ENCODE peak calls at places on chromosomes 1 and 21, in seven cellular contexts. M is Peyer's patch, W is IMR-90, F is A549, S is H1, U is adrenal gland, N is esophagus squamous epithelium. O is an unnamed sample.

GRCh38 chr21:27298465-27298864 is 331.6 kb upstream of the ADAMTS5 start:
- DNase-seq in F (no peak), W (no peak), U (no peak), N (no peak), M (no peak), S (no peak), O (no peak)

GRCh38 chr1:173453982-173454381 is 23.2 kb upstream of the PRDX6 start:
- DNase-seq in N (no peak), W (peak; percentile 70), M (no peak), F (no peak), U (no peak), S (no peak), O (no peak)

GRCh38 chr1:41469706-41470105 is 14.8 kb downstream of the EDN2 start:
- DNase-seq in N (no peak), S (no peak), U (no peak), W (no peak), F (no peak), M (no peak), O (no peak)

GRCh38 chr1:107871687-107872086 is 93.3 kb downstream of the VAV3 start:
- DNase-seq in W (no peak), U (no peak), M (no peak), S (no peak), F (no peak), N (no peak), O (no peak)

GRCh38 chr1:63135801-63136200 is 186.6 kb upstream of the FOXD3 start:
- DNase-seq in N (no peak), M (no peak), U (no peak), F (no peak), S (no peak), W (no peak), O (no peak)

GRCh38 chr21:35840197-35840799 is 220.0 kb downstream of the SETD4 start:
- DNase-seq in N (no peak), M (peak; percentile 84), U (peak; percentile 63), W (peak; percentile 91), F (peak; percentile 72), S (no peak), O (no peak)

GRCh38 chr1:223137402-223138100 is 5.5 kb downstream of the TLR5 start:
- DNase-seq in N (no peak), S (no peak), M (no peak), U (peak; percentile 58), F (peak; percentile 30), W (peak; percentile 39), O (no peak)

GRCh38 chr1:59502009-59502691 is 205.3 kb downstream of the FGGY start:
- DNase-seq in S (no peak), W (no peak), N (no peak), M (no peak), F (no peak), U (no peak), O (no peak)

GRCh38 chr1:19204665-19205266 is 5.3 kb downstream of the UBR4 start:
- DNase-seq in N (no peak), F (no peak), M (no peak), U (no peak), S (no peak), W (peak; percentile 41), O (no peak)

GRCh38 chr1:211698161-211699026 is 23.0 kb upstream of the NEK2 start:
- DNase-seq in S (no peak), U (peak; percentile 85), F (peak; percentile 81), M (peak; percentile 91), W (peak; percentile 41), N (peak; percentile 21), O (no peak)

DNA sequence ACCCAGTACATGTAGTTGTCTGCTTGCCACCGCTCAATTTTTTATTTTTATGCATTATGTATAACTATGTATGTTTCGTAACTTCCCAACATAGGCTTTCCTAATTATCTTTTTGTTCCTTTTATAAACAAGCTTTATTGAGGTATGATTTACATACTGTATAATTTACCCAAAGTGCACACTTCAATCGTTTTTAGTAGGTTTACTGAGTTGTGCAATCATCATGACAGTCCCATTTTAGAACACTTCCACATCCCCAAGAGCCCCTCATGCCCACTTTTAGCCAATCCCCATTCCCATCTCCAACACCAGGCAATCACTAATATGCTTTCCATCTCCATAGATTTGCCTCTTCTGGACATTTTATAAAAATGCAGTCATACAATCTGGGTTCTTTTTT is 14.3 kb upstream of the SLC1A7 start:
- DNase-seq in M (no peak), F (no peak), N (no peak), W (no peak), S (no peak), U (no peak), O (no peak)
- TF ChIP-seq CTCF in M (no peak), F (no peak), N (no peak), W (no peak), S (no peak), U (no peak), O (no peak)

GRCh38 chr1:46464013-46464548 is 25.6 kb upstream of the DMBX1 start:
- DNase-seq in U (no peak), M (no peak), S (no peak), W (no peak), F (no peak), N (no peak), O (no peak)

GRCh38 chr1:46469846-46470245 is 19.8 kb upstream of the DMBX1 start:
- DNase-seq in M (no peak), N (no peak), S (no peak), F (no peak), W (no peak), U (no peak), O (no peak)

GRCh38 chr1:46465981-46466476 is 23.6 kb upstream of the DMBX1 start:
- DNase-seq in M (no peak), S (no peak), F (no peak), N (no peak), U (no peak), W (no peak), O (no peak)

GRCh38 chr1:46466477-46467182 is 23.0 kb upstream of the DMBX1 start:
- DNase-seq in F (no peak), U (peak; percentile 28), M (no peak), W (no peak), N (no peak), S (no peak), O (no peak)

DNA sequence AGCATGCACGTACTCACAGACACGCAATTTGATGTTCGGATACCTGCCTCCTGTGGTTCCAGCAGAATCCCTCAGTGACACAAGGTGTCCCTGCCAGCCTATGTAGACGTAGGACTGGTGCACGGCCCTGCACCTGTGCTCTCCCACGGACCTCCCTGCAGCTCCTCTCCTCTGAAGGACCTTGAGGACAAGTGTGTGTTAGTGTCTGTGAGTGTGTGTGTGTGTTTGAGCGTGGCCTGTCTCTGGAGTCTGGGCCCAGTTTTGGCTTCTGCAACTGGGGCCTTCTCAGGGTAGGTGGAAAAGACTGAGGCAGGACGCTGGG is 22.5 kb upstream of the DMBX1 start:
- DNase-seq in W (no peak), N (no peak), U (no peak), S (no peak), F (no peak), M (no peak), O (no peak)
- H3K4me3 ChIP-seq in W (no peak overlapping the region), N (no peak overlapping the region), U (no peak overlapping the region), S (peak overlapping the region; percentile 49), F (no peak overlapping the region), M (peak overlapping the region; percentile 65), O (peak overlapping the region; percentile 52)

DNA sequence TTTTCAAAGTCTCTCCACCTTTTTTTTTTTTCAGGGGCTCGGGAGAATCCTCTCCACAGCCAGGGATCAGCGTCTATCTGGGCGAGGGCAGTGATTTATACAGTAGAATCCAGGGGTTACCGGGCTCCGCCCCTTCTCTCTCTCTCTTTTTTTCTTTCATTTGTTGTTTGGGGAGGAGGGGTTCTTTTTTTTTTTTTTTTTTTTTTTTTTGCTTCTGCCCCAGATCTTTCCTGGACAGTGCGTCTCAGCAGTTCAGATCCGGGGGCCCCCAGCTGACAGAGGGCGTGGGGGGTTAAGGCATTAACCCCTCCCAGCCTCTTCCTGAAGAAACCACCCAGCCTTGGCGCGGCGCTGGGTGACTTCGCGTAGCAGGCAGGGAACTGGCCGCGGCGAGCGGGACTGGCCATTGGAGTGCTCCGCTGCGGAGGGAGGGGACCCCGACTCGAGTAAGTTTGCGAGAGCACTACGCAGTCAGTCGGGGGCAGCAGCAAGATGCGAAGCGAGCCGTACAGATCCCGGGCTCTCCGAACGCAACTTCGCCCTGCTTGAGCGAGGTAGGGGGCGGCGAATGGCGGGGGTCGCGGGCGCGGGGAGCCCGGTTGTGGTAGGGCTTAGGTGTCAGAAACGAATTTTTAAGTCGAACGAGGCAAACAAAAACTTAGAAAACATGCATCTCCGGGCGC is at the start of gene S1PR1:
- DNase-seq in S (peak; percentile 39), N (no peak), U (peak; percentile 66), F (no peak), W (peak; percentile 69), M (peak; percentile 80), O (no peak)
- TF ChIP-seq POLR2A in S (peak; percentile 48), N (peak; percentile 58), U (no peak), F (no peak), W (no peak), M (no peak), O (no peak)

DNA sequence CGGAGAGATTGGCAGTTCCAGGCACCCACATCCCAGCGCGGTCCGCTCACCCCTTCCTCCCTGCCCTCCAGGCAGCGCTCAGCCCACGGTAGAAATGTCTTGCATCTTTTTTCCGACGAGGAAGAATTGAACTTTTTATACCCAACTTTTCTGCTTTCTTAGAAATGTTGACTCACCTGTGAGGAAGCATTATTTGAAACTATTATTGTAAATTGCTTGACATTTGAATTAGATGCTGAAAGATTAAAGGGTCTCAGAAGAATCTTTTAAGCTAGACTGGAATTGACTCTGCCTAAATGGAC is 912 bp upstream of the SIPA1L2 start:
- DNase-seq in S (no peak), U (no peak), W (no peak), N (no peak), M (no peak), F (no peak), O (no peak)
- TF ChIP-seq CTCF in S (no peak), U (peak; percentile 14), W (no peak), N (no peak), M (no peak), F (no peak), O (no peak)

GRCh38 chr1:201026234-201026633 is 2.7 kb upstream of the KIF21B start:
- DNase-seq in W (peak; percentile 19), F (no peak), U (no peak), M (no peak), S (no peak), N (no peak), O (no peak)
- H3K4me3 ChIP-seq in W (no peak overlapping the region), F (no peak overlapping the region), U (no peak overlapping the region), M (no peak overlapping the region), S (no peak overlapping the region), N (no peak overlapping the region), O (no peak overlapping the region)

O was measured in vagina.